ENCODE peak calls at places on chromosomes 6 and 20, in seven cellular contexts. L, G, E, W, F, J and X are unnamed samples.

GRCh38 chr20:63418617-63419016 is 53.8 kb downstream of the KCNQ2 start:
- DNase-seq in L (no peak), G (no peak), E (no peak), W (no peak), F (no peak), J (no peak), X (no peak)

GRCh38 chr6:32427218-32427617 is 12.5 kb upstream of the HLA-DRA start:
- DNase-seq in L (no peak), G (no peak), E (no peak), W (no peak), F (no peak), J (no peak), X (no peak)

GRCh38 chr20:21509597-21510331 is 4.1 kb downstream of the NKX2-2 start:
- DNase-seq in L (no peak), G (no peak), E (no peak), W (no peak), F (no peak), J (no peak), X (no peak)

GRCh38 chr6:128532827-128533226 is 12.4 kb upstream of the PTPRK start:
- DNase-seq in L (no peak), G (no peak), E (no peak), W (no peak), F (no peak), J (no peak), X (no peak)

GRCh38 chr6:24646771-24647170 is 780 bp upstream of the KIAA0319 start:
- DNase-seq in L (no peak), G (no peak), E (peak; percentile 12), W (no peak), F (no peak), J (no peak), X (no peak)

GRCh38 chr6:19714415-19715165 is 122.6 kb upstream of the ID4 start:
- DNase-seq in L (no peak), G (no peak), E (no peak), W (no peak), F (no peak), J (no peak), X (no peak)

GRCh38 chr6:17714879-17715860 is 8.4 kb upstream of the NUP153 start:
- DNase-seq in L (no peak), G (no peak), E (peak; percentile 74), W (no peak), F (no peak), J (no peak), X (no peak)

GRCh38 chr6:7833753-7834075 is 76.9 kb downstream of the TXNDC5 start:
- DNase-seq in L (no peak), G (no peak), E (no peak), W (no peak), F (no peak), J (no peak), X (no peak)

GRCh38 chr6:78810146-78810545 is 57.2 kb upstream of the IRAK1BP1 start:
- DNase-seq in L (no peak), G (no peak), E (peak; percentile 27), W (peak; percentile 18), F (no peak), J (no peak), X (peak; percentile 18)

GRCh38 chr20:2403291-2404052 is 22.8 kb downstream of the TGM6 start:
- DNase-seq in L (no peak), G (no peak), E (no peak), W (no peak), F (no peak), J (no peak), X (no peak)

GRCh38 chr6:53986721-53987526 is 124.3 kb upstream of the MLIP start:
- DNase-seq in L (no peak), G (no peak), E (no peak), W (no peak), F (no peak), J (no peak), X (no peak)

GRCh38 chr20:32387262-32387661 is 29.1 kb downstream of the ASXL1 start:
- DNase-seq in L (no peak), G (no peak), E (no peak), W (no peak), F (no peak), J (no peak), X (no peak)

GRCh38 chr6:87373377-87373776 is 28.8 kb downstream of the C6orf163 start:
- DNase-seq in L (no peak), G (no peak), E (no peak), W (no peak), F (no peak), J (no peak), X (no peak)

GRCh38 chr20:25525857-25526256 is 59.5 kb downstream of the NINL start:
- DNase-seq in L (no peak), G (no peak), E (peak; percentile 74), W (no peak), F (no peak), J (no peak), X (no peak)

GRCh38 chr6:101445527-101445926 is 52.0 kb downstream of the GRIK2 start:
- DNase-seq in L (no peak), G (no peak), E (no peak), W (no peak), F (no peak), J (no peak), X (no peak)